ENCODE peak calls at places on chromosomes 7 and 10, in eight cellular contexts. One of them, this sample, is unnamed.

GRCh38 chr7:123674399-123675091 is 18.9 kb downstream of the LMOD2 start:
- DNase-seq in MM.1S: no peak
- DNase-seq in brain microvascular endothelial cell: no peak
- DNase-seq in PC-9: no peak
- DNase-seq in GM23248: peak; percentile 82
- DNase-seq in colonic mucosa: no peak
- DNase-seq in dorsolateral prefrontal cortex: no peak
- DNase-seq in breast epithelium: no peak
- DNase-seq in this sample: no peak

GRCh38 chr7:27587429-27587828 is 75.3 kb downstream of the HIBADH start:
- DNase-seq in MM.1S: no peak
- DNase-seq in colonic mucosa: no peak
- DNase-seq in GM23248: no peak
- DNase-seq in PC-9: no peak
- DNase-seq in breast epithelium: no peak
- DNase-seq in brain microvascular endothelial cell: no peak
- DNase-seq in dorsolateral prefrontal cortex: no peak
- DNase-seq in this sample: no peak

GRCh38 chr7:150567846-150568245 is 656 bp downstream of the GIMAP4 start:
- DNase-seq in colonic mucosa: no peak
- DNase-seq in MM.1S: no peak
- DNase-seq in GM23248: no peak
- DNase-seq in PC-9: no peak
- DNase-seq in dorsolateral prefrontal cortex: no peak
- DNase-seq in breast epithelium: no peak
- DNase-seq in brain microvascular endothelial cell: no peak
- DNase-seq in this sample: peak; percentile 51

GRCh38 chr10:104277785-104278184 is 8.8 kb downstream of the GSTO2 start:
- DNase-seq in MM.1S: no peak
- DNase-seq in dorsolateral prefrontal cortex: no peak
- DNase-seq in brain microvascular endothelial cell: no peak
- DNase-seq in breast epithelium: no peak
- DNase-seq in colonic mucosa: peak; percentile 71
- DNase-seq in PC-9: no peak
- DNase-seq in GM23248: no peak
- DNase-seq in this sample: no peak

GRCh38 chr10:7408003-7408493 is 2.8 kb downstream of the SFMBT2 start:
- DNase-seq in colonic mucosa: peak; percentile 39
- DNase-seq in brain microvascular endothelial cell: no peak
- DNase-seq in breast epithelium: no peak
- DNase-seq in PC-9: no peak
- DNase-seq in MM.1S: no peak
- DNase-seq in dorsolateral prefrontal cortex: peak; percentile 46
- DNase-seq in GM23248: peak; percentile 36
- DNase-seq in this sample: peak; percentile 32

GRCh38 chr7:140314571-140315480 is 83.5 kb downstream of the SLC37A3 start:
- DNase-seq in dorsolateral prefrontal cortex: peak; percentile 66
- DNase-seq in GM23248: peak; percentile 70
- DNase-seq in PC-9: no peak
- DNase-seq in MM.1S: no peak
- DNase-seq in colonic mucosa: no peak
- DNase-seq in breast epithelium: no peak
- DNase-seq in brain microvascular endothelial cell: peak; percentile 20
- DNase-seq in this sample: no peak

GRCh38 chr10:36538945-36539586 is 586.3 kb upstream of the ANKRD30A start:
- DNase-seq in brain microvascular endothelial cell: peak; percentile 77
- DNase-seq in colonic mucosa: no peak
- DNase-seq in breast epithelium: no peak
- DNase-seq in MM.1S: no peak
- DNase-seq in dorsolateral prefrontal cortex: no peak
- DNase-seq in GM23248: peak; percentile 45
- DNase-seq in PC-9: peak; percentile 34
- DNase-seq in this sample: no peak

GRCh38 chr10:104333037-104333727 is 5.1 kb downstream of the ITPRIP start:
- DNase-seq in brain microvascular endothelial cell: no peak
- DNase-seq in PC-9: no peak
- DNase-seq in MM.1S: no peak
- DNase-seq in GM23248: no peak
- DNase-seq in breast epithelium: peak; percentile 10
- DNase-seq in colonic mucosa: peak; percentile 17
- DNase-seq in dorsolateral prefrontal cortex: no peak
- DNase-seq in this sample: peak; percentile 91

GRCh38 chr7:50954716-50955115 is 172.0 kb upstream of the GRB10 start:
- DNase-seq in brain microvascular endothelial cell: no peak
- DNase-seq in GM23248: no peak
- DNase-seq in MM.1S: no peak
- DNase-seq in dorsolateral prefrontal cortex: no peak
- DNase-seq in colonic mucosa: no peak
- DNase-seq in PC-9: no peak
- DNase-seq in breast epithelium: no peak
- DNase-seq in this sample: no peak

GRCh38 chr10:131198401-131198800 is 113.1 kb downstream of the TCERG1L start:
- DNase-seq in dorsolateral prefrontal cortex: no peak
- DNase-seq in GM23248: no peak
- DNase-seq in brain microvascular endothelial cell: no peak
- DNase-seq in colonic mucosa: no peak
- DNase-seq in PC-9: no peak
- DNase-seq in MM.1S: no peak
- DNase-seq in breast epithelium: no peak
- DNase-seq in this sample: no peak

GRCh38 chr7:20795881-20796280 is 9.2 kb upstream of the SP8 start:
- DNase-seq in GM23248: no peak
- DNase-seq in colonic mucosa: no peak
- DNase-seq in MM.1S: no peak
- DNase-seq in dorsolateral prefrontal cortex: no peak
- DNase-seq in brain microvascular endothelial cell: no peak
- DNase-seq in breast epithelium: no peak
- DNase-seq in PC-9: no peak
- DNase-seq in this sample: no peak

GRCh38 chr10:86693721-86694369 is 25.5 kb downstream of the LDB3 start:
- DNase-seq in brain microvascular endothelial cell: peak; percentile 41
- DNase-seq in breast epithelium: no peak
- DNase-seq in MM.1S: peak; percentile 25
- DNase-seq in PC-9: no peak
- DNase-seq in dorsolateral prefrontal cortex: no peak
- DNase-seq in colonic mucosa: peak; percentile 62
- DNase-seq in GM23248: peak; percentile 81
- DNase-seq in this sample: no peak

GRCh38 chr10:76023007-76023406 is 591.6 kb downstream of the LRMDA start:
- DNase-seq in dorsolateral prefrontal cortex: no peak
- DNase-seq in colonic mucosa: no peak
- DNase-seq in MM.1S: no peak
- DNase-seq in breast epithelium: no peak
- DNase-seq in PC-9: no peak
- DNase-seq in GM23248: no peak
- DNase-seq in brain microvascular endothelial cell: no peak
- DNase-seq in this sample: no peak

GRCh38 chr7:129438839-129439640 is 4.8 kb downstream of the STRIP2 start:
- DNase-seq in GM23248: peak; percentile 70
- DNase-seq in PC-9: peak; percentile 86
- DNase-seq in MM.1S: no peak
- DNase-seq in colonic mucosa: no peak
- DNase-seq in brain microvascular endothelial cell: peak; percentile 69
- DNase-seq in breast epithelium: no peak
- DNase-seq in dorsolateral prefrontal cortex: no peak
- DNase-seq in this sample: no peak

GRCh38 chr10:22491931-22492615 is 146.8 kb downstream of the SPAG6 start:
- DNase-seq in PC-9: no peak
- DNase-seq in brain microvascular endothelial cell: no peak
- DNase-seq in dorsolateral prefrontal cortex: no peak
- DNase-seq in MM.1S: no peak
- DNase-seq in GM23248: no peak
- DNase-seq in colonic mucosa: no peak
- DNase-seq in breast epithelium: no peak
- DNase-seq in this sample: peak; percentile 20

GRCh38 chr7:134710854-134711624 is 64.4 kb downstream of the BPGM start:
- DNase-seq in MM.1S: no peak
- DNase-seq in breast epithelium: no peak
- DNase-seq in dorsolateral prefrontal cortex: no peak
- DNase-seq in colonic mucosa: no peak
- DNase-seq in PC-9: no peak
- DNase-seq in brain microvascular endothelial cell: no peak
- DNase-seq in GM23248: peak; percentile 38
- DNase-seq in this sample: peak; percentile 88

GRCh38 chr7:155296788-155297516 is 726 bp upstream of the INSIG1 start:
- DNase-seq in breast epithelium: peak; percentile 61
- DNase-seq in GM23248: peak; percentile 93
- DNase-seq in PC-9: peak; percentile 71
- DNase-seq in colonic mucosa: peak; percentile 57
- DNase-seq in brain microvascular endothelial cell: peak; percentile 73
- DNase-seq in dorsolateral prefrontal cortex: peak; percentile 39
- DNase-seq in MM.1S: peak; percentile 80
- DNase-seq in this sample: peak; percentile 85

DNA sequence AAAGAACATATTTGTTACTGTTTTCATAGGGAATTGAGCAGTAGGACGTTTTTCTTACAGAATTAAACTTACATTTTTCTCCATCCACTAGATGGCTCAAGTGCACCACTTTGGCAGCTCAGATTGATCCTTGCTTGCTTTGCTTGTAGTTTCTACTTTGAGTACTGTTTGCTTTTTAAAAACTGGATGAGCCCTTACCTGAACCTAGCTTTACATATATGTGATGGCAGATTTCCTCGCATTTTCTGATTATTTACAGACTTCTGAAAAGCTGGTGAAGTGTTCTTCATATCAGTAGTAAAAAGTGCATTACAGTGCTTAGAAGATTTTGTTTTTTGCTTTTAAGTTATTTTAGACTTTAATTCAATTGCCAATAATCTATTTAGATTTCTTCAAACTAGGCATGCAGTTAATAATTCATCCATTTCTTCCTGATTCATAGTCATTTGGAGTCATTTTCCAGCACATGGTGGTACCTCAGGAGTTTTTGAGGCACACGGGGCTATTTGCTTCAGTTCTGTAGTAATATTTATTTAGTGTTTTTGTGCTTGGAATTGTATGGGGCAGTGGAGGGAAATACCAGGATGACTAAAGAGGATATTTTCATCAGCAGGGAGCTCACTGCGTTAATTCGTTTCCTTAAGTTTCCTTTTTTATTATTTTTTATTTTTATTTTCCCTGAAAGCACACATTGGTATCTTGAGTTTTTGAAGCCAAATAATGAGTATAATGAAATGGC is 57.3 kb downstream of the MAPK8 start:
- DNase-seq in breast epithelium: no peak
- DNase-seq in GM23248: peak; percentile 81
- DNase-seq in dorsolateral prefrontal cortex: peak; percentile 61
- DNase-seq in colonic mucosa: peak; percentile 33
- DNase-seq in MM.1S: peak; percentile 77
- DNase-seq in PC-9: peak; percentile 42
- DNase-seq in brain microvascular endothelial cell: peak; percentile 46
- DNase-seq in this sample: no peak
- H3K27ac ChIP-seq in breast epithelium: no peak overlapping the region
- H3K27ac ChIP-seq in GM23248: peak overlapping the region; percentile 45
- H3K27ac ChIP-seq in dorsolateral prefrontal cortex: no peak overlapping the region
- H3K27ac ChIP-seq in colonic mucosa: no peak overlapping the region
- H3K27ac ChIP-seq in MM.1S: no peak overlapping the region
- H3K27ac ChIP-seq in PC-9: no peak overlapping the region
- H3K27ac ChIP-seq in brain microvascular endothelial cell: peak overlapping the region; percentile 15
- H3K27ac ChIP-seq in this sample: no peak overlapping the region

GRCh38 chr7:4714767-4715384 is 32.8 kb downstream of the FOXK1 start:
- DNase-seq in brain microvascular endothelial cell: no peak
- DNase-seq in PC-9: no peak
- DNase-seq in MM.1S: no peak
- DNase-seq in colonic mucosa: no peak
- DNase-seq in dorsolateral prefrontal cortex: no peak
- DNase-seq in GM23248: no peak
- DNase-seq in breast epithelium: no peak
- DNase-seq in this sample: no peak
- H3K27ac ChIP-seq in brain microvascular endothelial cell: no peak overlapping the region
- H3K27ac ChIP-seq in PC-9: no peak overlapping the region
- H3K27ac ChIP-seq in MM.1S: no peak overlapping the region
- H3K27ac ChIP-seq in colonic mucosa: no peak overlapping the region
- H3K27ac ChIP-seq in dorsolateral prefrontal cortex: no peak overlapping the region
- H3K27ac ChIP-seq in GM23248: peak overlapping the region; percentile 56
- H3K27ac ChIP-seq in breast epithelium: no peak overlapping the region
- H3K27ac ChIP-seq in this sample: no peak overlapping the region

GRCh38 chr10:69323622-69324021 is 45.3 kb downstream of the HK1 start:
- DNase-seq in MM.1S: no peak
- DNase-seq in colonic mucosa: no peak
- DNase-seq in breast epithelium: no peak
- DNase-seq in dorsolateral prefrontal cortex: no peak
- DNase-seq in GM23248: no peak
- DNase-seq in PC-9: no peak
- DNase-seq in brain microvascular endothelial cell: no peak
- DNase-seq in this sample: no peak
- H3K27ac ChIP-seq in MM.1S: no peak overlapping the region
- H3K27ac ChIP-seq in colonic mucosa: no peak overlapping the region
- H3K27ac ChIP-seq in breast epithelium: peak overlapping the region; percentile 3
- H3K27ac ChIP-seq in dorsolateral prefrontal cortex: no peak overlapping the region
- H3K27ac ChIP-seq in GM23248: no peak overlapping the region
- H3K27ac ChIP-seq in PC-9: peak overlapping the region; percentile 20
- H3K27ac ChIP-seq in brain microvascular endothelial cell: no peak overlapping the region
- H3K27ac ChIP-seq in this sample: peak overlapping the region; percentile 8

GRCh38 chr10:126670886-126671285 is 393 bp upstream of the C10orf90 start:
- DNase-seq in brain microvascular endothelial cell: no peak
- DNase-seq in PC-9: no peak
- DNase-seq in breast epithelium: no peak
- DNase-seq in GM23248: no peak
- DNase-seq in dorsolateral prefrontal cortex: peak; percentile 78
- DNase-seq in colonic mucosa: no peak
- DNase-seq in MM.1S: no peak
- DNase-seq in this sample: no peak
- H3K27ac ChIP-seq in brain microvascular endothelial cell: no peak overlapping the region
- H3K27ac ChIP-seq in PC-9: no peak overlapping the region
- H3K27ac ChIP-seq in breast epithelium: peak overlapping the region; percentile 70
- H3K27ac ChIP-seq in GM23248: no peak overlapping the region
- H3K27ac ChIP-seq in dorsolateral prefrontal cortex: peak overlapping the region; percentile 97
- H3K27ac ChIP-seq in colonic mucosa: no peak overlapping the region
- H3K27ac ChIP-seq in MM.1S: no peak overlapping the region
- H3K27ac ChIP-seq in this sample: no peak overlapping the region

DNA sequence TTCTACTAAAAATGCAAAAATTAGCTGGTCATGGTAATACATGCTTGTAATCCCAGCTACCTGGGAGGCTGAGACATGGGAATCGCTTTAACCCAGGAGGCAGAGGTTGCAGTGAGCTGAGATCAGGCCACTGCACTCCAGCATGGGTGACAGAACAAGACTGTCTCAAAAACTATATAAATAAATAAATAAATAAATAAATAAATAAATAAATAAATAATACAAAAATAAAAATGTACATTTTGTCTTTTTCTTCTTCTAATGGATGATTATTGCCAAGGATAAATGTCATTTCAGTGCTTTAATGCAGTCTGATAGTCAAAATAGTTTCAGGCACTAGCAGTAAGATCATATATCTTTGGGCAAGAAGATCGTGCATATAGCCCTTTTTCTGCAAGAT is 727.6 kb upstream of the SEMA3D start:
- DNase-seq in colonic mucosa: no peak
- DNase-seq in dorsolateral prefrontal cortex: no peak
- DNase-seq in MM.1S: no peak
- DNase-seq in GM23248: no peak
- DNase-seq in breast epithelium: no peak
- DNase-seq in PC-9: no peak
- DNase-seq in brain microvascular endothelial cell: no peak
- DNase-seq in this sample: no peak
- H3K27ac ChIP-seq in colonic mucosa: no peak overlapping the region
- H3K27ac ChIP-seq in dorsolateral prefrontal cortex: no peak overlapping the region
- H3K27ac ChIP-seq in MM.1S: no peak overlapping the region
- H3K27ac ChIP-seq in GM23248: no peak overlapping the region
- H3K27ac ChIP-seq in breast epithelium: no peak overlapping the region
- H3K27ac ChIP-seq in PC-9: no peak overlapping the region
- H3K27ac ChIP-seq in brain microvascular endothelial cell: no peak overlapping the region
- H3K27ac ChIP-seq in this sample: no peak overlapping the region

GRCh38 chr7:55101359-55101758 is 82.5 kb downstream of the EGFR start:
- DNase-seq in breast epithelium: no peak
- DNase-seq in MM.1S: no peak
- DNase-seq in GM23248: no peak
- DNase-seq in colonic mucosa: no peak
- DNase-seq in dorsolateral prefrontal cortex: no peak
- DNase-seq in brain microvascular endothelial cell: no peak
- DNase-seq in PC-9: no peak
- DNase-seq in this sample: no peak
- H3K27ac ChIP-seq in breast epithelium: peak overlapping the region; percentile 73
- H3K27ac ChIP-seq in MM.1S: no peak overlapping the region
- H3K27ac ChIP-seq in GM23248: no peak overlapping the region
- H3K27ac ChIP-seq in colonic mucosa: no peak overlapping the region
- H3K27ac ChIP-seq in dorsolateral prefrontal cortex: no peak overlapping the region
- H3K27ac ChIP-seq in brain microvascular endothelial cell: no peak overlapping the region
- H3K27ac ChIP-seq in PC-9: no peak overlapping the region
- H3K27ac ChIP-seq in this sample: no peak overlapping the region